ENCODE peak calls at places on chromosomes 3 and 15, in six cellular contexts. One of them, this sample, is unnamed. For H3K4me1, the result is how much of the 10 kb centered on the place peaks cover.

GRCh38 chr15:52798529-52799101 is 8.5 kb upstream of the ONECUT1 start:
- DNase-seq in breast epithelium: no peak
- DNase-seq in HAP-1: no peak
- DNase-seq in adrenal gland: no peak
- DNase-seq in effector memory CD4-positive, alpha-beta T cell: no peak
- DNase-seq in RWPE2: no peak
- DNase-seq in this sample: no peak

GRCh38 chr15:26771168-26771916 is 1.5 kb downstream of the GABRB3 start:
- DNase-seq in breast epithelium: no peak
- DNase-seq in effector memory CD4-positive, alpha-beta T cell: no peak
- DNase-seq in adrenal gland: no peak
- DNase-seq in HAP-1: peak
- DNase-seq in RWPE2: no peak
- DNase-seq in this sample: no peak

GRCh38 chr15:93265046-93265658 is 176.1 kb upstream of the RGMA start:
- DNase-seq in adrenal gland: no peak
- DNase-seq in effector memory CD4-positive, alpha-beta T cell: no peak
- DNase-seq in HAP-1: no peak
- DNase-seq in breast epithelium: no peak
- DNase-seq in RWPE2: no peak
- DNase-seq in this sample: no peak

GRCh38 chr15:100671858-100672543 is 69.6 kb downstream of the ASB7 start:
- DNase-seq in adrenal gland: peak
- DNase-seq in RWPE2: no peak
- DNase-seq in HAP-1: peak
- DNase-seq in effector memory CD4-positive, alpha-beta T cell: no peak
- DNase-seq in breast epithelium: no peak
- DNase-seq in this sample: peak

GRCh38 chr3:153970735-153971347 is 150.3 kb upstream of the ARHGEF26 start:
- DNase-seq in adrenal gland: no peak
- DNase-seq in breast epithelium: no peak
- DNase-seq in HAP-1: peak
- DNase-seq in RWPE2: no peak
- DNase-seq in effector memory CD4-positive, alpha-beta T cell: no peak
- DNase-seq in this sample: no peak

GRCh38 chr15:61715082-61715481 is 345.2 kb downstream of the VPS13C start:
- DNase-seq in HAP-1: no peak
- DNase-seq in effector memory CD4-positive, alpha-beta T cell: no peak
- DNase-seq in breast epithelium: no peak
- DNase-seq in adrenal gland: no peak
- DNase-seq in RWPE2: no peak
- DNase-seq in this sample: no peak

GRCh38 chr3:132785292-132785691 is 63.1 kb upstream of the NPHP3 start:
- DNase-seq in HAP-1: no peak
- DNase-seq in effector memory CD4-positive, alpha-beta T cell: no peak
- DNase-seq in RWPE2: no peak
- DNase-seq in breast epithelium: no peak
- DNase-seq in adrenal gland: no peak
- DNase-seq in this sample: no peak

GRCh38 chr15:81296673-81297072 is 27.3 kb downstream of the STARD5 start:
- DNase-seq in effector memory CD4-positive, alpha-beta T cell: peak
- DNase-seq in HAP-1: no peak
- DNase-seq in RWPE2: no peak
- DNase-seq in breast epithelium: no peak
- DNase-seq in adrenal gland: peak
- DNase-seq in this sample: peak

GRCh38 chr3:9270704-9271103 is 21.3 kb upstream of the SRGAP3 start:
- DNase-seq in breast epithelium: no peak
- DNase-seq in effector memory CD4-positive, alpha-beta T cell: no peak
- DNase-seq in RWPE2: no peak
- DNase-seq in HAP-1: no peak
- DNase-seq in adrenal gland: no peak
- DNase-seq in this sample: no peak

GRCh38 chr3:64666171-64666581 is 21.6 kb downstream of the ADAMTS9 start:
- DNase-seq in breast epithelium: no peak
- DNase-seq in adrenal gland: no peak
- DNase-seq in HAP-1: no peak
- DNase-seq in RWPE2: no peak
- DNase-seq in effector memory CD4-positive, alpha-beta T cell: no peak
- DNase-seq in this sample: no peak

GRCh38 chr3:114586119-114586518 is 292.3 kb downstream of the TIGIT start:
- DNase-seq in adrenal gland: no peak
- DNase-seq in breast epithelium: no peak
- DNase-seq in effector memory CD4-positive, alpha-beta T cell: no peak
- DNase-seq in HAP-1: no peak
- DNase-seq in RWPE2: no peak
- DNase-seq in this sample: no peak

GRCh38 chr15:81024265-81024875 is 23.6 kb downstream of the TLNRD1 start:
- DNase-seq in breast epithelium: no peak
- DNase-seq in adrenal gland: peak
- DNase-seq in RWPE2: no peak
- DNase-seq in effector memory CD4-positive, alpha-beta T cell: no peak
- DNase-seq in HAP-1: no peak
- DNase-seq in this sample: no peak

GRCh38 chr3:108088697-108089096 is 2.1 kb downstream of the CD47 start:
- DNase-seq in HAP-1: peak
- DNase-seq in RWPE2: no peak
- DNase-seq in adrenal gland: no peak
- DNase-seq in effector memory CD4-positive, alpha-beta T cell: peak
- DNase-seq in breast epithelium: no peak
- DNase-seq in this sample: no peak

GRCh38 chr15:49678655-49679054 is 57.8 kb downstream of the DTWD1 start:
- DNase-seq in HAP-1: no peak
- DNase-seq in breast epithelium: no peak
- DNase-seq in adrenal gland: no peak
- DNase-seq in RWPE2: no peak
- DNase-seq in effector memory CD4-positive, alpha-beta T cell: no peak
- DNase-seq in this sample: no peak

GRCh38 chr3:38829404-38829803 is 13.4 kb upstream of the SCN10A start:
- DNase-seq in adrenal gland: no peak
- DNase-seq in HAP-1: no peak
- DNase-seq in RWPE2: no peak
- DNase-seq in breast epithelium: no peak
- DNase-seq in effector memory CD4-positive, alpha-beta T cell: no peak
- DNase-seq in this sample: no peak

GRCh38 chr3:148054999-148055398 is 642.7 kb upstream of the AGTR1 start:
- DNase-seq in breast epithelium: no peak
- DNase-seq in HAP-1: no peak
- DNase-seq in effector memory CD4-positive, alpha-beta T cell: no peak
- DNase-seq in RWPE2: no peak
- DNase-seq in adrenal gland: no peak
- DNase-seq in this sample: no peak
- H3K4me1 ChIP-seq in breast epithelium: under half
- H3K4me1 ChIP-seq in HAP-1: under half
- H3K4me1 ChIP-seq in effector memory CD4-positive, alpha-beta T cell: under half
- H3K4me1 ChIP-seq in RWPE2: under half
- H3K4me1 ChIP-seq in adrenal gland: under half
- H3K4me1 ChIP-seq in this sample: under half

GRCh38 chr3:31732548-31732947 is 199.8 kb downstream of the STT3B start:
- DNase-seq in RWPE2: no peak
- DNase-seq in HAP-1: no peak
- DNase-seq in adrenal gland: no peak
- DNase-seq in effector memory CD4-positive, alpha-beta T cell: no peak
- DNase-seq in breast epithelium: no peak
- DNase-seq in this sample: no peak
- H3K4me1 ChIP-seq in RWPE2: under half
- H3K4me1 ChIP-seq in HAP-1: under half
- H3K4me1 ChIP-seq in adrenal gland: under half
- H3K4me1 ChIP-seq in effector memory CD4-positive, alpha-beta T cell: under half
- H3K4me1 ChIP-seq in breast epithelium: under half
- H3K4me1 ChIP-seq in this sample: under half

DNA sequence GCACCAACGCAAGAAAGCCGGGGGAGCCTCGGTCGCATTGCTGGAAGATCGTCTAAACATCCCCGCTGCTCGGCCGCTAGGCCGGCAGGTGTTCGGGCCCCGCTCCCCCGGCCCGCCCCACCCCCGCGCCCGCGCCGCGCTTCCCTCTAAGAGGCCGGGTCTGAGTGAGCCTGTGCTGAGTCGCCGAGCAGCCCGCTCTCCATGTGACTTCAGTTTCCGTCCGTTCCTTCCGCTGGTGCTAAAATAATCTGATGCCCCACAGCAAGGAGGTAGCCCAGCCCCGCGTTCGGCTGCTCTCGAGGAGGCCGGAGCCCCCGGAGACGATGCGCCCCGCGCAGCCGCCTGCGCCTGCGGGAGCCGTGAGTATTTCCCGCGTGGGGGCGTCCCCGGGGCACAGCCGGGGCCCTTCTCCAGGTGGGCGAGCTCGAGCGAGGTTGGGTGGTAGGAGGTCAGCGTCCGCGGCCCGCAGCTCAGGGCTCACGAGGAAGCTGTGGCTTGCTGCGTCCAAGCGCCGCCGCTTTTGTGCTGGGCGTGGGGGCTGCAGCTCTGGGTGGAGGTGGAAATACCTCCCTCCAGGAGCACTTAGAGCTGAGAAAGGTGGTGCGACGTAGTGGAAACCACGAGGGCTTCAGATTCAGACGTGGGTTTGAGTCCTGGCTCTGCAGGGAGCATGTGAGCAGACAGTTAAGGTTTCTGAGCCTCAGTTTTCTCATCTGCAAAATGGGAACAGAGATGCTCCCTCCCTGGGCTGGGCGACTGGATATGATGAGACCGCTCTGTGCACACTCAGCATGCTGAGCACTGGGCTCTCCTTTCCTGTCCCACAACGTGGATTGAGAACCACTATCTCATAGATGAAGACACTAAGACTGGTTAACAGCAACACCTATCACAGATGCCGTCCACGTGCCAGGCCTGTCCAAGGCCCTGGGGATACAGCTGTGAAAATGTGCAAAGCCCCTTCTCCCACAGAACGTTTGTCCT is at the start of gene NRROS:
- DNase-seq in adrenal gland: peak
- DNase-seq in breast epithelium: no peak
- DNase-seq in RWPE2: no peak
- DNase-seq in HAP-1: peak
- DNase-seq in effector memory CD4-positive, alpha-beta T cell: peak
- DNase-seq in this sample: peak
- H3K4me1 ChIP-seq in adrenal gland: under half
- H3K4me1 ChIP-seq in breast epithelium: under half
- H3K4me1 ChIP-seq in RWPE2: under half
- H3K4me1 ChIP-seq in HAP-1: under half
- H3K4me1 ChIP-seq in effector memory CD4-positive, alpha-beta T cell: under half
- H3K4me1 ChIP-seq in this sample: under half

DNA sequence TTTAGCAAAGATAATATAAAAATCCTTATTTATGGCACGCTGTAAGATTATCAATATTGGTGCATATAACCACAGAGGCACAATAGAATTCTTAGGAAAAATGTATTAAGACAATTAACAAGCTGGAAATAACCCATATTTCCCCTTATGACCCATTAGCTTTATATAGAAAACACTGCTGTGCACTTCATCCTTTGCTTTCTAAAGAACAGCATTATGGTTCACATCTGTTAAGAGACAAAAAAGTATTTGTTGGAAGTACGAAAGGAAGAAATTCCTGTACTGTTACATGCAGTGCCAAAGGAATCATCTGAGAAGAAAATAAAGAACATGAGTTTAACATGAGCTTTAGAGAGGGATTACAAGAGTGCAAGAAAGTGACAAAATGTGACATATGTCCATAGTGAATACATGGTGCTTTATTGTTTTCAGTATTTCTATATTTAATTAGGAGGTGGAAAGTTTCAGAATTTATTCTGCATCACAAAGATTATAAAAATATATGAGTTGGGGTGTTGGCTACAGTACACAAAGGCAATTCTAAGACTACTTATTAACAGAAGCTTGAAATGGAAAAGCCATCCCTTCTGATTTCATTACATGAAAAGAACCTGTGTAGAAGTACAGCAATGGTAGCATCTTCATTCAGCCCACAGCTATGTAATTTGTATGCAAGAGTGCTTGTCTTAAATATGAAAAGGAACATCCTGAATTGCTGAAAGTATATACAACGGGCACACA is 6.8 kb downstream of the UBE3A start:
- DNase-seq in RWPE2: no peak
- DNase-seq in breast epithelium: no peak
- DNase-seq in effector memory CD4-positive, alpha-beta T cell: no peak
- DNase-seq in adrenal gland: no peak
- DNase-seq in HAP-1: peak
- DNase-seq in this sample: no peak
- H3K4me1 ChIP-seq in RWPE2: under half
- H3K4me1 ChIP-seq in breast epithelium: under half
- H3K4me1 ChIP-seq in effector memory CD4-positive, alpha-beta T cell: under half
- H3K4me1 ChIP-seq in adrenal gland: half or more
- H3K4me1 ChIP-seq in HAP-1: half or more
- H3K4me1 ChIP-seq in this sample: half or more